ENCODE peak calls at places on chromosomes 6 and 20, in six cellular contexts. J, S, O, F, Z and G are unnamed samples.
A peak's percentile ranks its signal among the peaks of the same experiment; 100 is the strongest.

GRCh38 chr6:10412948-10413849 is 1.7 kb downstream of the TFAP2A start:
- DNase-seq in J (no peak), S (no peak), O (no peak), F (peak; percentile 85), Z (peak; percentile 59), G (no peak)

GRCh38 chr20:9966966-9967365 is 67.8 kb upstream of the ANKEF1 start:
- DNase-seq in J (no peak), S (peak; percentile 15), O (peak; percentile 8), F (no peak), Z (peak; percentile 30), G (no peak)

GRCh38 chr20:20594171-20594530 is 118.3 kb downstream of the RALGAPA2 start:
- DNase-seq in J (no peak), S (no peak), O (peak; percentile 35), F (no peak), Z (no peak), G (no peak)

GRCh38 chr20:5886788-5887187 is 63.5 kb downstream of the TRMT6 start:
- DNase-seq in J (no peak), S (no peak), O (no peak), F (no peak), Z (no peak), G (no peak)

GRCh38 chr6:97697450-97697849 is 414.4 kb upstream of the MMS22L start:
- DNase-seq in J (peak; percentile 5), S (no peak), O (peak; percentile 55), F (peak; percentile 74), Z (no peak), G (no peak)

GRCh38 chr6:106051241-106051640 is 34.9 kb upstream of the PRDM1 start:
- DNase-seq in J (no peak), S (no peak), O (no peak), F (no peak), Z (no peak), G (peak; percentile 17)

GRCh38 chr6:167932468-167933276 is 64.8 kb upstream of the KIF25 start:
- DNase-seq in J (no peak), S (no peak), O (peak; percentile 46), F (peak; percentile 50), Z (no peak), G (peak; percentile 72)

GRCh38 chr20:25227317-25227831 is 20.5 kb upstream of the PYGB start:
- DNase-seq in J (peak; percentile 43), S (no peak), O (peak; percentile 71), F (peak; percentile 53), Z (no peak), G (no peak)

GRCh38 chr6:38282911-38283310 is 356.8 kb downstream of the BTBD9 start:
- DNase-seq in J (no peak), S (no peak), O (no peak), F (no peak), Z (no peak), G (peak; percentile 37)

GRCh38 chr20:43840382-43841070 is 74.1 kb upstream of the TOX2 start:
- DNase-seq in J (peak; percentile 35), S (peak; percentile 62), O (no peak), F (no peak), Z (no peak), G (no peak)

GRCh38 chr20:50859161-50859560 is 64.3 kb downstream of the BCAS4 start:
- DNase-seq in J (no peak), S (no peak), O (no peak), F (no peak), Z (no peak), G (no peak)

GRCh38 chr20:41172296-41173140 is 35.2 kb downstream of the PLCG1 start:
- DNase-seq in J (no peak), S (no peak), O (no peak), F (no peak), Z (no peak), G (no peak)

GRCh38 chr20:63711085-63711645 is 3.3 kb downstream of the ZGPAT start:
- DNase-seq in J (no peak), S (no peak), O (no peak), F (no peak), Z (no peak), G (no peak)

GRCh38 chr6:110547266-110547964 is 71.0 kb upstream of the SLC22A16 start:
- DNase-seq in J (no peak), S (no peak), O (peak; percentile 65), F (no peak), Z (no peak), G (peak; percentile 47)

GRCh38 chr6:113082691-113083090 is 735.6 kb downstream of the RFPL4B start:
- DNase-seq in J (peak; percentile 11), S (peak; percentile 38), O (peak; percentile 19), F (no peak), Z (no peak), G (no peak)

GRCh38 chr6:13554929-13555333 is 19.5 kb upstream of the SIRT5 start:
- DNase-seq in J (peak; percentile 18), S (no peak), O (peak; percentile 55), F (no peak), Z (no peak), G (no peak)

GRCh38 chr6:30013296-30013922 is 47.7 kb upstream of the POLR1H start:
- DNase-seq in J (no peak), S (peak; percentile 49), O (peak; percentile 45), F (no peak), Z (peak; percentile 64), G (no peak)

GRCh38 chr6:16198061-16198705 is 40.2 kb upstream of the GMPR start:
- DNase-seq in J (no peak), S (no peak), O (no peak), F (no peak), Z (no peak), G (no peak)

GRCh38 chr6:41182069-41183034 is 18.6 kb downstream of the TREML2 start:
- DNase-seq in J (peak; percentile 65), S (peak; percentile 51), O (peak; percentile 53), F (peak; percentile 43), Z (peak; percentile 67), G (peak; percentile 17)

GRCh38 chr6:170449835-170450753 is 103.0 kb downstream of the PSMB1 start:
- DNase-seq in J (no peak), S (no peak), O (no peak), F (no peak), Z (no peak), G (no peak)

GRCh38 chr6:125207956-125208355 is 54.4 kb downstream of the TPD52L1 start:
- DNase-seq in J (no peak), S (no peak), O (no peak), F (no peak), Z (no peak), G (no peak)

GRCh38 chr6:162940426-162940825 is 212.7 kb downstream of the PACRG start:
- DNase-seq in J (no peak), S (no peak), O (peak; percentile 42), F (no peak), Z (no peak), G (no peak)

GRCh38 chr6:161354241-161354840 is 80.5 kb upstream of the AGPAT4 start:
- DNase-seq in J (no peak), S (no peak), O (no peak), F (no peak), Z (no peak), G (no peak)

GRCh38 chr20:34927736-34928135 is 27.9 kb downstream of the GSS start:
- DNase-seq in J (no peak), S (no peak), O (peak; percentile 19), F (peak; percentile 16), Z (no peak), G (no peak)

GRCh38 chr6:169859401-169859977 is 108.1 kb downstream of the ERMARD start:
- DNase-seq in J (no peak), S (no peak), O (no peak), F (no peak), Z (no peak), G (no peak)

GRCh38 chr6:29011276-29011734 is 6.2 kb upstream of the ZNF311 start:
- DNase-seq in J (peak; percentile 19), S (no peak), O (peak; percentile 68), F (peak; percentile 34), Z (peak; percentile 42), G (no peak)

GRCh38 chr6:154302111-154302752 is 54.4 kb downstream of the IPCEF1 start:
- DNase-seq in J (peak; percentile 93), S (no peak), O (peak; percentile 49), F (peak; percentile 15), Z (no peak), G (peak; percentile 74)